ENCODE peak calls at places on chromosomes 4 and X, in six cellular contexts. F is tibial artery; R is CD8-positive, alpha-beta T cell; S is mucosa of descending colon; I is pancreas; L is hepatocyte. J is an unnamed sample. For H3K4me1, the result is how much of the 10 kb centered on the place peaks cover.

GRCh38 chrX:58051346-58051745 is 141.1 kb upstream of the ZXDA start:
- DNase-seq in S (no peak), L (no peak), R (no peak), F (no peak), I (no peak), J (no peak)

GRCh38 chr4:13888112-13888511 is 260.6 kb upstream of the BOD1L1 start:
- DNase-seq in F (no peak), L (no peak), R (no peak), S (no peak), I (no peak), J (no peak)

GRCh38 chrX:72306085-72306801 is 529 bp upstream of the CITED1 start:
- DNase-seq in I (no peak), R (no peak), F (no peak), L (no peak), S (no peak), J (no peak)

GRCh38 chr4:168562021-168562691 is 65.3 kb downstream of the PALLD start:
- DNase-seq in F (no peak), L (no peak), R (no peak), S (no peak), I (no peak), J (no peak)

GRCh38 chrX:2697741-2698294 is 6.7 kb downstream of the CD99 start:
- DNase-seq in F (no peak), L (no peak), S (no peak), I (no peak), R (no peak), J (no peak)

GRCh38 chr4:77220841-77221613 is 64.0 kb downstream of the CCNG2 start:
- DNase-seq in L (peak), I (no peak), S (no peak), R (no peak), F (peak), J (peak)

GRCh38 chr4:75512336-75513211 is 1.6 kb downstream of the RCHY1 start:
- DNase-seq in R (no peak), S (peak), L (no peak), F (no peak), I (no peak), J (no peak)

GRCh38 chr4:164771088-164771487 is 17.2 kb downstream of the SMIM31 start:
- DNase-seq in L (no peak), S (no peak), F (no peak), R (no peak), I (no peak), J (no peak)

GRCh38 chrX:136708348-136708747 is 60.4 kb downstream of the CD40LG start:
- DNase-seq in L (no peak), I (no peak), R (no peak), F (no peak), S (no peak), J (no peak)

GRCh38 chrX:150935466-150935865 is 37.0 kb upstream of the CD99L2 start:
- DNase-seq in I (no peak), L (no peak), F (no peak), R (no peak), S (no peak), J (no peak)

GRCh38 chr4:18847276-18847890 is 825.8 kb upstream of the LCORL start:
- DNase-seq in F (no peak), R (no peak), I (no peak), L (peak), S (peak), J (no peak)

GRCh38 chr4:16705341-16705740 is 193.1 kb downstream of the LDB2 start:
- DNase-seq in S (no peak), R (no peak), L (no peak), I (no peak), F (no peak), J (no peak)

GRCh38 chrX:25344191-25344936 is 328.6 kb upstream of the ARX start:
- DNase-seq in R (no peak), L (no peak), S (no peak), F (no peak), I (no peak), J (no peak)

GRCh38 chr4:77959566-77960338 is 97.1 kb downstream of the MRPL1 start:
- DNase-seq in F (no peak), R (no peak), S (peak), L (peak), I (no peak), J (no peak)

GRCh38 chr4:124431663-124432192 is 280.8 kb downstream of the ANKRD50 start:
- DNase-seq in R (no peak), L (no peak), F (no peak), S (no peak), I (no peak), J (no peak)

GRCh38 chrX:3299626-3300025 is 46.8 kb downstream of the MXRA5 start:
- DNase-seq in F (no peak), L (no peak), R (no peak), I (no peak), S (no peak), J (no peak)

GRCh38 chrX:12153317-12153716 is 15.0 kb downstream of the FRMPD4 start:
- DNase-seq in R (no peak), F (no peak), I (no peak), S (no peak), L (no peak), J (no peak)

GRCh38 chrX:40496728-40497127 is 84.0 kb upstream of the ATP6AP2 start:
- DNase-seq in S (peak), F (no peak), L (peak), R (no peak), I (no peak), J (no peak)

GRCh38 chr4:140037353-140038030 is 116.5 kb downstream of the MAML3 start:
- DNase-seq in S (no peak), L (peak), R (no peak), I (no peak), F (no peak), J (no peak)

GRCh38 chr4:48653217-48654014 is 126.7 kb downstream of the FRYL start:
- DNase-seq in S (no peak), L (peak), R (no peak), I (no peak), F (peak), J (peak)

GRCh38 chr4:123497328-123497727 is 100.7 kb downstream of the SPRY1 start:
- DNase-seq in L (no peak), R (no peak), I (no peak), S (no peak), F (no peak), J (no peak)

GRCh38 chr4:166675411-166675810 is 558.9 kb downstream of the SPOCK3 start:
- DNase-seq in I (no peak), S (peak), L (peak), F (no peak), R (no peak), J (no peak)

GRCh38 chr4:174225247-174226054 is 58.0 kb downstream of the FBXO8 start:
- DNase-seq in R (no peak), S (no peak), F (no peak), I (no peak), L (no peak), J (no peak)

GRCh38 chrX:71532078-71532752 is 689 bp upstream of the OGT start:
- DNase-seq in R (peak), S (peak), F (no peak), L (peak), I (no peak), J (no peak)

GRCh38 chr4:20249333-20249732 is 2.4 kb upstream of the SLIT2 start:
- DNase-seq in F (no peak), S (no peak), R (no peak), I (no peak), L (peak), J (no peak)

GRCh38 chr4:84917087-84917821 is 49.2 kb downstream of the WDFY3 start:
- DNase-seq in F (no peak), L (no peak), R (no peak), S (no peak), I (no peak), J (no peak)

GRCh38 chr4:144578681-144579080 is 67.3 kb upstream of the HHIP start:
- DNase-seq in L (no peak), R (no peak), S (no peak), F (no peak), I (no peak), J (no peak)

GRCh38 chr4:128553665-128554515 is 255.6 kb upstream of the JADE1 start:
- DNase-seq in I (no peak), F (no peak), S (no peak), L (no peak), R (no peak), J (no peak)

GRCh38 chrX:69137371-69137881 is 27.8 kb downstream of the PJA1 start:
- DNase-seq in R (no peak), L (peak), I (no peak), S (no peak), F (no peak), J (no peak)

GRCh38 chr4:96193061-96193460 is 353.2 kb downstream of the PDHA2 start:
- DNase-seq in L (peak), R (no peak), I (no peak), S (no peak), F (no peak), J (no peak)

GRCh38 chrX:70664726-70665125 is 220.1 kb downstream of the DLG3 start:
- DNase-seq in I (no peak), L (peak), S (peak), R (no peak), F (no peak), J (no peak)

GRCh38 chrX:103628386-103629290 is at the start of gene TCEAL1:
- DNase-seq in S (peak), L (peak), I (peak), F (peak), R (peak), J (peak)

GRCh38 chrX:134604701-134605271 is 53.5 kb downstream of the PLAC1 start:
- DNase-seq in F (no peak), R (no peak), I (peak), S (no peak), L (peak), J (peak)

GRCh38 chr4:71389149-71389840 is 50.5 kb downstream of the SLC4A4 start:
- DNase-seq in I (no peak), L (peak), S (no peak), F (peak), R (no peak), J (no peak)

GRCh38 chr4:6920174-6920573 is 10.5 kb downstream of the TBC1D14 start:
- DNase-seq in L (no peak), F (no peak), S (no peak), R (no peak), I (no peak), J (no peak)
- H3K4me1 ChIP-seq in L (under half), F (under half), S (half or more), R (under half), I (under half), J (under half)

GRCh38 chr4:23938796-23939195 is 48.9 kb upstream of the PPARGC1A start:
- DNase-seq in S (no peak), L (no peak), R (no peak), F (no peak), I (no peak), J (no peak)
- H3K4me1 ChIP-seq in S (under half), L (under half), R (under half), F (under half), I (under half), J (under half)

DNA sequence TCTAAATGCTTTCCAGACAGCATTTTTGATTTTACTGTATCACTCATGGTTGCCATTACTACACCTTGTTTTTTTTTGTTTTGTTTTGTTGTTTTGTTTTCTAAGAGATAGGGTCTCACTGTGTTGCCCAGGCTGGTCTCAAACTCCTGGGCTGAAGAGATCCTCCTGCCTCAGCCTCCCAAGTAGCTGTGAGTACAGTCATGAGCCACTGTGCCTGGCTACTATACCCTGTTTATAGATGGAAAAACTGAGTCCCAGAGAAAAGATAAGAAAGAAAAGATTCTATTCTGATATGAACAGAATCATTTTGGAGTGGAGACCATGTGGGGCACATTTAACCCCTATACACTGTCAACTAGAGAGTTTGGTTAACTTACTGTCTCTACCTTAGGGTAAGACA is 20.0 kb downstream of the ADD1 start:
- DNase-seq in S (no peak), F (no peak), L (no peak), R (no peak), I (no peak), J (no peak)
- H3K4me1 ChIP-seq in S (half or more), F (under half), L (half or more), R (half or more), I (under half), J (half or more)

GRCh38 chrX:41705680-41706374 is 17.1 kb downstream of the GPR34 start:
- DNase-seq in F (no peak), S (no peak), R (no peak), L (no peak), I (no peak), J (no peak)
- H3K4me1 ChIP-seq in F (under half), S (under half), R (under half), L (under half), I (under half), J (under half)

DNA sequence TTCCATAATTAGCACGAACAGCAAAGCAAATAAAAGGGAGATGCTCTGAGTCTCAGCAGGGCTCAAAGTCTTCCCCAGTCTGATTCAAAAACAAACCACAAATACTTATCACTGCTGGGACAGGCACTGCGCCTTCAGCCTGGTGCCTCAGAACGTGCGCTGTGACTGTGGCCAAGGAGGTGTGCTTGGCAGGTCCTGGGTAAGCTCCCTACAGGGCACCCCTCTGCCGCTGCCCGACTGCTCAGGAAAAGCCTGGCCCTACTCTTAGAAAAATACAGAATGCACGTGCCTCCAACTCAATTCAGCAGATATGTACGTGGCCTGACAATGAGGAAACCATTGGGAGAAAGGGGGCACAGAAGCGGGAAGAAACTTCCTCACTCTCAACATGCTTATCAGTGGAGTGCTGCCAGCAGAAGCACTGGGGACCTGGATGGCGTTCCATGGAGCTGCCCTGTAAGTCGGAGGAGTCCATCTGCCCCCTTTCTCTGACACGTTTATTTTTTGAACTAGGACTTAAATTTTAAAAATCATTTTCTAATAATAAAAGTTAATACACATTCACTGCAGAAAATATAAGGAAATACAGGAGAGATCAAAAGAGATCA is 86.8 kb downstream of the GATB start:
- DNase-seq in R (no peak), L (no peak), I (no peak), F (no peak), S (no peak), J (no peak)
- H3K4me1 ChIP-seq in R (under half), L (under half), I (under half), F (under half), S (under half), J (under half)

DNA sequence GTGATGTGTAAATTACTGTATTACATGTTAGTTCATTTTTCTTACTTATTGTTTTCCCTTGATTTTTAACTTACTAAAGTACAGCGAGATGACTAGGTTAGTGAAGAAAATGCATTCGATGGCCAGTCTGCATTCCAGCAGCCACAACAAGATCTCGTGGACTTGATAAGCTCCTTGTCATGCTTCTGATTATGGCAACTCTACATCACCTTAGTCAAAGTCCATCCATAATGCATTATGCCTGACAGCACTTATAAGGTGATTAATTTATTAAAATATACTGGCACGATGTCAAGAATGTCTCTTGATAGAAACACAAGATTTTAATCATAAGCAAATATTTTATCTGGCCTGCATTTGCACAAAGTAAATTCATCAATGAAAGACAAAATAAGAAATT is 109.9 kb upstream of the NAP1L5 start:
- DNase-seq in R (no peak), I (no peak), F (no peak), S (no peak), L (no peak), J (no peak)
- H3K4me1 ChIP-seq in R (under half), I (under half), F (under half), S (under half), L (under half), J (half or more)

GRCh38 chrX:7596822-7597221 is 246.1 kb upstream of the VCX start:
- DNase-seq in F (no peak), L (no peak), I (no peak), S (no peak), R (no peak), J (no peak)
- H3K4me1 ChIP-seq in F (under half), L (under half), I (under half), S (under half), R (under half), J (under half)

DNA sequence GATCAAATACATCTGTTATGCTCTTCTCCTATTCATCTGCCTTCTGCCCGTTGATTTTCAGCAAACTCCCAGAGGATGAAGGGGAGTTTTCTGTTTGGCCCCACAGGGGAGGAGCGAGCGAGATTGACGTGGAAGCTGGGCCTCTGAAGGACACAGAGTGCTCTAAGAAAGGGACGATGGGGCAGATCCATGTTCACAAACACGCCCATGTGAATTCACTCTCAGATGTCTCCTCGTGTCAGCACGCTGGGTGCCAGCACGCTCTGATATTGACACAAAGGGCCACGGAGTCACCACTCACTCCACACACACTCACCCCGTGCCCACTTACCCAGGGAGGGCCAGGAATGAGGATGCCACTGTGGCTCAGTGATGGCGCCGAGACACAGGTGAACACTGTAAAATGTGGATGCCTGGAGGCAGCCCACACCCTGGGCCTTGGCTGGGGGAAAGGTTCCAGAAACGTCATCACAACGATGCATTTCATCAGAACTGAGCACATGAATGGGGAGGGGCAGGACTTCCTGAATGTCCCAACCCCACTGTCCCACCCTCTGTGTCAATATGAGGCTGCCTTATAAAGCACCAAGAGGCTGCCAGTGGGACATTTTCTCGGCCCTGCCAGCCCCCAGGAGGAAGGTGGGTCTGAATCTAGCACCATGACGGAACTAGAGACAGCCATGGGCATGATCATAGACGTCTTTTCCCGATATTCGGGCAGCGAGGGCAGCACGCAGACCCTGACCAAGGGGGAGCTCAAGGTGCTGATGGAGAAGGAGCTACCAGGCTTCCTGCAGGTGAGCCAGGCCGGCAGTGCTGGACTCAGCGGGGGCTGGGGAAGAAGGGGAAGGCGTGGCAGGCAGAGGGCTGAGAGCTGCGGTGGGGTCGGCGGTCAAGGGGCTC is at the start of gene S100P:
- DNase-seq in R (no peak), L (peak), S (peak), F (peak), I (no peak), J (no peak)
- H3K4me1 ChIP-seq in R (half or more), L (half or more), S (under half), F (under half), I (under half), J (under half)

J was measured in left ventricle myocardium inferior.